ENCODE peak calls at places on chromosome 14, in seven cellular contexts. N, W, E, X, H, Y and Q are unnamed samples. For H3K36me3, the result is how much of the 10 kb centered on the place peaks cover.

GRCh38 chr14:74959596-74960180 is 4.3 kb upstream of the PGF start:
- DNase-seq in N (no peak), W (no peak), E (no peak), X (no peak), H (no peak), Y (no peak), Q (no peak)

GRCh38 chr14:92153581-92153980 is 31.8 kb downstream of the CPSF2 start:
- DNase-seq in N (no peak), W (no peak), E (no peak), X (no peak), H (no peak), Y (no peak), Q (no peak)

GRCh38 chr14:39015964-39016577 is 87.0 kb downstream of the SEC23A start:
- DNase-seq in N (no peak), W (no peak), E (no peak), X (no peak), H (no peak), Y (no peak), Q (no peak)

GRCh38 chr14:29222671-29223268 is 456.2 kb downstream of the FOXG1 start:
- DNase-seq in N (no peak), W (peak), E (no peak), X (no peak), H (peak), Y (no peak), Q (peak)

GRCh38 chr14:92677955-92678354 is 70.5 kb downstream of the LGMN start:
- DNase-seq in N (no peak), W (no peak), E (no peak), X (no peak), H (no peak), Y (no peak), Q (no peak)

GRCh38 chr14:34161351-34162169 is 210.7 kb upstream of the EGLN3 start:
- DNase-seq in N (no peak), W (no peak), E (no peak), X (no peak), H (no peak), Y (no peak), Q (no peak)

GRCh38 chr14:103518416-103519042 is 4.1 kb downstream of the CKB start:
- DNase-seq in N (peak), W (no peak), E (peak), X (no peak), H (peak), Y (peak), Q (peak)

GRCh38 chr14:53399057-53399456 is 245.9 kb upstream of the DDHD1 start:
- DNase-seq in N (no peak), W (no peak), E (no peak), X (peak), H (no peak), Y (no peak), Q (peak)

GRCh38 chr14:68621400-68622365 is 171.2 kb downstream of the ZFP36L1 start:
- DNase-seq in N (no peak), W (no peak), E (no peak), X (no peak), H (no peak), Y (peak), Q (peak)

GRCh38 chr14:101119830-101120571 is 216.5 kb upstream of the RTL1 start:
- DNase-seq in N (no peak), W (no peak), E (no peak), X (no peak), H (peak), Y (peak), Q (peak)

GRCh38 chr14:37413050-37413449 is 182.0 kb downstream of the FOXA1 start:
- DNase-seq in N (no peak), W (no peak), E (no peak), X (no peak), H (no peak), Y (no peak), Q (no peak)

GRCh38 chr14:74793506-74794155 is 30.5 kb downstream of the YLPM1 start:
- DNase-seq in N (no peak), W (no peak), E (peak), X (no peak), H (no peak), Y (no peak), Q (peak)

GRCh38 chr14:44700184-44700583 is 193.1 kb upstream of the FSCB start:
- DNase-seq in N (no peak), W (no peak), E (no peak), X (no peak), H (no peak), Y (no peak), Q (no peak)

GRCh38 chr14:51370758-51371386 is 130.8 kb downstream of the TMX1 start:
- DNase-seq in N (no peak), W (no peak), E (no peak), X (no peak), H (no peak), Y (no peak), Q (no peak)

GRCh38 chr14:99519347-99519881 is 38.2 kb downstream of the CCNK start:
- DNase-seq in N (no peak), W (no peak), E (no peak), X (no peak), H (no peak), Y (no peak), Q (peak)

GRCh38 chr14:78863143-78863542 is 693.0 kb downstream of the NRXN3 start:
- DNase-seq in N (no peak), W (no peak), E (peak), X (no peak), H (no peak), Y (no peak), Q (peak)

GRCh38 chr14:68364823-68365222 is 428.0 kb downstream of the ZFP36L1 start:
- DNase-seq in N (no peak), W (no peak), E (no peak), X (no peak), H (no peak), Y (no peak), Q (no peak)

GRCh38 chr14:106831322-106831720 is 1304.9 kb downstream of the TMEM121 start:
- DNase-seq in N (peak), W (peak), E (peak), X (no peak), H (peak), Y (no peak), Q (no peak)

GRCh38 chr14:102538598-102539543 is 29.3 kb upstream of the ANKRD9 start:
- DNase-seq in N (no peak), W (no peak), E (no peak), X (no peak), H (peak), Y (no peak), Q (peak)

GRCh38 chr14:36866867-36867266 is 205.2 kb downstream of the PAX9 start:
- DNase-seq in N (no peak), W (no peak), E (no peak), X (no peak), H (no peak), Y (no peak), Q (no peak)

DNA sequence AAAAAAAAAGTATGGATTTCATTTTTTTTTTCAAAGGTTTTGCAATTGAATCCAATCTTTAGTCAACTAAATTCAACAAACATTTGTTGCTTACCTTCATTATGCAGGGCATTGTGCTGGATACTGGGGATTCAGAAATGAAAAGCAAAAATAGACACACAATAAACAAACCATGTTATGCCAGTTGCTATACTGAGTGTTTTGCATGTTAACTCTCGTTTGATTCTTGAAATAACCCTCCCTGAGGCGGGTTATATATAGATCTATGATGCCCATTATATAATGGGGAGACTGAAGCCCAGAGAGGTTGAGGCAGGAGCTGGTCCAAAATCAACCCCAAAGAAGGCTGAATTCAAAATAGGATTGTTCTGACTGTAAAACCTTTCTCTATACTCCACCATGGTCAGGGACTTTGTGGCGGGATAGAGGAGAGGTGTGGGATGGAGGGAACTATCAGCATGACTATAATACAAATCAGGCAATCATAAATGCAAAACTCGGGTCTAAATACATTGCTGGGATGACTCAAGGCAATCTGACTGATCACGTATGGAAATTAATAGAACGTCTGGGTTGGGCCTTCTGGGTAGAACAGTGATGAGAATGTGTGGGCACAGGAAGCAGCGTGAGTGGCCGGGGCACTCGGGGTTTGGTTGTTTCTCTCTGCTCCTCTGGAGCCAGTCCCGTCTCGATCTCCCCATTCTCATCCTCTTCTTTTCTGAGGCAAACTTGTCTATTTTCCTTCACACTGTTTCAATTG is 485.6 kb downstream of the VRK1 start:
- DNase-seq in N (no peak), W (no peak), E (no peak), X (no peak), H (no peak), Y (no peak), Q (no peak)
- H3K4me3 ChIP-seq in N (no peak), W (no peak), E (no peak), X (no peak), H (no peak), Y (no peak), Q (no peak)

GRCh38 chr14:64728856-64729255 is 24.6 kb downstream of the PLEKHG3 start:
- DNase-seq in N (no peak), W (no peak), E (no peak), X (no peak), H (no peak), Y (no peak), Q (no peak)

GRCh38 chr14:64730681-64731080 is 26.5 kb downstream of the PLEKHG3 start:
- DNase-seq in N (no peak), W (no peak), E (no peak), X (no peak), H (no peak), Y (no peak), Q (no peak)

GRCh38 chr14:64731141-64731581 is 26.9 kb downstream of the PLEKHG3 start:
- DNase-seq in N (no peak), W (no peak), E (no peak), X (no peak), H (no peak), Y (no peak), Q (no peak)

GRCh38 chr14:64729386-64730060 is 25.3 kb downstream of the PLEKHG3 start:
- DNase-seq in N (no peak), W (no peak), E (no peak), X (no peak), H (no peak), Y (peak), Q (no peak)

GRCh38 chr14:64730061-64730440 is 25.8 kb downstream of the PLEKHG3 start:
- DNase-seq in N (no peak), W (no peak), E (no peak), X (no peak), H (no peak), Y (no peak), Q (no peak)
- H3K36me3 ChIP-seq in N (half or more), W (under half), E (under half), X (under half), H (under half), Y (half or more), Q (under half)

GRCh38 chr14:20682127-20682434 is 2.3 kb upstream of the RNASE4 start:
- DNase-seq in N (no peak), W (no peak), E (no peak), X (no peak), H (no peak), Y (no peak), Q (no peak)
- H3K4me3 ChIP-seq in N (peak), W (peak), E (peak), X (peak), H (peak), Y (peak), Q (peak)

DNA sequence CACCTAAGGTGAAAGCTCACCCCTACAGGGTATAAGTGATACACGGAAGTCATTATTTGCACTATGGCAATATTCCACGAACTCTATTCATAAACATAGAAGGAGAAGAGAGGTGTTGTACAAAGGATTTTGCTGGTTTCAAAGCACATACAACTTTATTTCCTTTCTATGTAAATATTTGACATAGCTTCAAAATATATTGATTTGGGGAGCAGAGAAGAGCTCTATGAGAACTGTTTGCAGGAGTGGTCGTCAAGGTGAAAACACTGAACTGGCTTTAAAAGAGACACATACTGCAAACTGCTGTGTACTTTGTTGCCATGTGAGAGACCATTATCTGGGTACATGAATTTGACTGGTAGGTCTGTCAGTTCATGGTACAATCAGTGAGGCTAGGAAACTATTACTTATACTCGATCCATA is 16.7 kb downstream of the CNIH1 start:
- DNase-seq in N (no peak), W (no peak), E (no peak), X (no peak), H (no peak), Y (no peak), Q (no peak)
- H3K36me3 ChIP-seq in N (under half), W (under half), E (under half), X (under half), H (half or more), Y (half or more), Q (under half)

GRCh38 chr14:69693823-69694729 is 72.9 kb upstream of the SRSF5 start:
- DNase-seq in N (no peak), W (no peak), E (no peak), X (no peak), H (no peak), Y (no peak), Q (no peak)

GRCh38 chr14:69694730-69695663 is 71.9 kb upstream of the SRSF5 start:
- DNase-seq in N (no peak), W (no peak), E (no peak), X (no peak), H (no peak), Y (peak), Q (no peak)

GRCh38 chr14:69695664-69696527 is 71.0 kb upstream of the SRSF5 start:
- DNase-seq in N (no peak), W (no peak), E (no peak), X (no peak), H (peak), Y (no peak), Q (no peak)

GRCh38 chr14:69692542-69693053 is 74.3 kb upstream of the SRSF5 start:
- DNase-seq in N (no peak), W (no peak), E (no peak), X (no peak), H (no peak), Y (no peak), Q (no peak)

DNA sequence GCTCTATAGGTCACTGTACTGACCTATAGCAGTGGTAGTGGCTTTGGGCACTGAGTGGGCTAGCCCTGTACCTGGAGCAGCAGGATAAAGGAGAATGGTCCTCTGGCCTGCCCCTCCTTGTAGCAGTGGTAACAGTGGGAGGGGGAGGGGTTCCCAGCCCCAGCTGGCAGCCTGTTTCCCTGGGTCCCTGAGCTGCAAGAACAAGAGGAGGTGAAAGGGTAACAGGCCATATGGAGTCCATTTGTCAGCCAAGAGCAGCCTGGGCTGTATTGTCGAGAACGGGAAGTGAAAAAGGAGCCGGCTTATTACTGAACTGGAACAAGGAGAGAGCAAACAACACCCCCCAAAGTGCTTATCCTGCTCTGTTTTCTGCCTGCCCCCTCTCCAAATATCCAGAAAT is 73.8 kb upstream of the SRSF5 start:
- DNase-seq in N (no peak), W (no peak), E (no peak), X (no peak), H (no peak), Y (no peak), Q (no peak)
- H3K4me3 ChIP-seq in N (no peak), W (no peak), E (no peak), X (no peak), H (no peak), Y (no peak), Q (no peak)

DNA sequence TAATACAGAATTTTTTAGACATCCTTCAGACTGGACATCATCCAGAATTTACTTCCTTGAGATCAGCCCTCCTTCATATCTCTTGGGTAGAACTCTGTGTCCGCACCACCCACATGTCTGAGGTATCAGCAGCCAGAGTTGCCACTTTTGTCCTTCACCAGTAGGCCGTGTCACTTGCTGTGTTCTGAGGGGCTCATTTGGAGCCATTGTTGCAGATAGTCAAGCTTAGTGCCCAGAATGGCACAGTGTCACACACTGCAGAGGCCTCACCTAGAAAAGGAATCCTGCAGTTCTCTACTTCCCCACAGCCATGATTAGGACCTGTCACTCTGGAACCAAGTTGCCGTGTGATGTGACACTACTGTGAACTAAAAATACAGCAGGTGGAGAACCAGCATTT is 36.9 kb upstream of the KCNK13 start:
- DNase-seq in N (no peak), W (no peak), E (no peak), X (no peak), H (no peak), Y (no peak), Q (no peak)
- H3K36me3 ChIP-seq in N (under half), W (under half), E (half or more), X (under half), H (under half), Y (half or more), Q (under half)

DNA sequence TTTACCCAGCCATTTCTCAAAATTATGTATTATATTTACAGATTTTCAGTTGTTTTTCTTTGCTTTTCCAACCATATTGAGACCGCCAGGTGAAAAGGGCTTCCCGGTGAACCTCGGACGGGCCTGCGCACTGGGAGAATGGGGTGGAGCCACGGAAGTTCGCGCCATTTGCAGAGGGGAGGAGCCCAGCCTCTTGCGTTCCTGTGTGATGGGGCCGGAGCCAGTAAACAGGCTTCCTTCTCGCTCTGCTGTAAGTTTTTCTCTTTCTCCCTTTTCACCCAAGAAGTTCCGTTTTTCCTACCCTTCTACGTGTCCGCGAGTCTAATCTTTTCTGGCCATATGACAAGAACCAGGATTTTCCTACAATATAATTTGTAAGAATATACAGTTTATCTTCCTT is 1108.8 kb upstream of the SEL1L start:
- DNase-seq in N (no peak), W (no peak), E (no peak), X (no peak), H (no peak), Y (no peak), Q (peak)
- H3K4me3 ChIP-seq in N (no peak), W (no peak), E (no peak), X (no peak), H (no peak), Y (no peak), Q (peak)

DNA sequence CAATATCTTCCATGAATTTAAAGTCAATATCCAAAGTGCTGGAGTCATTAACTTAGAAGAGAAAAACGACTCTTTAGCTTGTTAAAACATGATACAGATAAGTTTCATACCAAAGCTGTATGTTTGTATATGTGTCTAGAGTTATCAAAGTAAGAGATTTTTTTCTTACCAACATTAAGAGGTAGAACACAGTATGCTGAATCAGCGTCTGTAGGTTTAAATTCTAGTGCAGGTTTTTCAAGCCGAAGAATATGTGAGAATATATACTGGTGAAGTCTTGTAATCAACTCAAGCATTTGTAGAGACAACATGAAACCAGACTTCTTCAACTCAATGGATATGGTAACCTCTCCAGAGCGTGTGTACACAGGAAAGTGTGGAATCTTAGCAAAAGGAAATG is 49.6 kb downstream of the DICER1 start:
- DNase-seq in N (no peak), W (no peak), E (no peak), X (no peak), H (no peak), Y (no peak), Q (no peak)
- H3K36me3 ChIP-seq in N (half or more), W (under half), E (half or more), X (under half), H (half or more), Y (half or more), Q (under half)